ENCODE peak calls at places on chromosomes 3 and 15, in nine cellular contexts. P is CD8-positive, alpha-beta T cell; S is WERI-Rb-1; J is IMR-90; H is brain microvascular endothelial cell; M is CD4-positive, alpha-beta T cell; T is hepatocyte; D is esophagus squamous epithelium; I is foreskin keratinocyte. N is an unnamed sample.

GRCh38 chr3:197256836-197257444 is 41.5 kb downstream of the DLG1 start:
- DNase-seq in T (peak), S (no peak), P (no peak), M (no peak), I (no peak), J (peak), H (peak), D (no peak), N (peak)

GRCh38 chr15:62886431-62887071 is 156.0 kb upstream of the TPM1 start:
- DNase-seq in M (no peak), I (no peak), T (no peak), H (peak), J (peak), P (no peak), D (no peak), S (no peak), N (no peak)

GRCh38 chr15:41512078-41512394 is 1.6 kb downstream of the LTK start:
- DNase-seq in J (no peak), S (no peak), I (no peak), H (no peak), D (no peak), M (peak), T (no peak), P (no peak), N (no peak)

GRCh38 chr3:15794303-15794771 is 3.4 kb downstream of the ANKRD28 start:
- DNase-seq in I (no peak), M (no peak), J (peak), T (no peak), H (peak), S (no peak), P (no peak), D (no peak), N (no peak)

GRCh38 chr3:123346726-123347125 is 102.2 kb downstream of the ADCY5 start:
- DNase-seq in H (no peak), J (no peak), M (no peak), S (peak), T (no peak), I (no peak), D (no peak), P (no peak), N (no peak)

GRCh38 chr3:53583161-53583690 is 88.8 kb downstream of the CACNA1D start:
- DNase-seq in J (no peak), P (no peak), T (no peak), I (peak), H (no peak), M (no peak), S (peak), D (no peak), N (no peak)

GRCh38 chr3:58411851-58412830 is 21.5 kb downstream of the PDHB start:
- DNase-seq in M (no peak), S (no peak), J (no peak), I (no peak), D (no peak), P (no peak), T (no peak), H (no peak), N (no peak)

GRCh38 chr3:122025296-122025695 is 3.2 kb upstream of the ILDR1 start:
- DNase-seq in T (no peak), I (no peak), P (no peak), M (no peak), J (no peak), H (no peak), D (no peak), S (no peak), N (no peak)

GRCh38 chr15:70053703-70054229 is 44.0 kb downstream of the TLE3 start:
- DNase-seq in H (no peak), P (no peak), D (no peak), M (no peak), J (no peak), S (peak), T (no peak), I (no peak), N (no peak)

GRCh38 chr3:46624533-46624932 is 12.2 kb downstream of the FAM240A start:
- DNase-seq in T (no peak), S (no peak), D (no peak), M (no peak), H (no peak), I (no peak), P (no peak), J (no peak), N (no peak)

GRCh38 chr15:61479601-61480000 is 250.5 kb upstream of the RORA start:
- DNase-seq in M (no peak), T (no peak), J (no peak), D (no peak), I (no peak), P (no peak), S (no peak), H (peak), N (peak)

GRCh38 chr3:180119567-180119966 is 82.8 kb upstream of the PEX5L start:
- DNase-seq in M (no peak), T (no peak), I (no peak), S (no peak), J (no peak), H (no peak), D (no peak), P (no peak), N (no peak)

GRCh38 chr15:85773249-85773648 is 21.5 kb downstream of the KLHL25 start:
- DNase-seq in J (no peak), M (no peak), D (no peak), H (no peak), I (no peak), T (no peak), S (no peak), P (no peak), N (no peak)

GRCh38 chr3:108899530-108899929 is 54.1 kb downstream of the GUCA1C start:
- DNase-seq in H (no peak), T (no peak), I (no peak), P (no peak), J (no peak), D (no peak), S (no peak), M (no peak), N (no peak)

GRCh38 chr15:55267401-55268053 is 22.1 kb downstream of the RAB27A start:
- DNase-seq in I (no peak), S (peak), P (peak), T (peak), H (no peak), J (peak), M (peak), D (no peak), N (no peak)

GRCh38 chr15:33985287-33985686 is 17.0 kb downstream of the CHRM5 start:
- DNase-seq in S (no peak), P (no peak), H (peak), J (peak), D (no peak), M (no peak), T (peak), I (peak), N (no peak)

GRCh38 chr15:84079885-84080777 is 155.4 kb upstream of the GOLGA6L4 start:
- DNase-seq in M (peak), T (peak), J (peak), I (no peak), D (peak), S (peak), H (no peak), P (peak), N (peak)

GRCh38 chr15:72538931-72539330 is 64.8 kb downstream of the ARIH1 start:
- DNase-seq in H (no peak), M (no peak), S (no peak), P (no peak), D (no peak), I (no peak), J (no peak), T (no peak), N (no peak)

GRCh38 chr3:78268087-78268486 is 1228.2 kb downstream of the ROBO2 start:
- DNase-seq in J (no peak), I (no peak), S (no peak), P (no peak), M (no peak), D (no peak), H (no peak), T (no peak), N (no peak)

GRCh38 chr3:42593635-42594034 is 3.0 kb downstream of the SS18L2 start:
- DNase-seq in M (no peak), S (no peak), P (no peak), D (no peak), H (no peak), I (no peak), T (no peak), J (no peak), N (no peak)

GRCh38 chr15:69311319-69311721 is 12.6 kb downstream of the PAQR5 start:
- DNase-seq in P (no peak), I (no peak), J (peak), D (no peak), M (no peak), T (no peak), S (no peak), H (peak), N (no peak)

GRCh38 chr3:10047876-10048275 is 21.6 kb downstream of the FANCD2 start:
- DNase-seq in I (no peak), H (no peak), T (no peak), S (no peak), P (no peak), J (no peak), D (no peak), M (no peak), N (no peak)

GRCh38 chr3:177361042-177361938 is 164.0 kb upstream of the TBL1XR1 start:
- DNase-seq in T (no peak), P (no peak), M (no peak), I (no peak), H (no peak), J (no peak), D (no peak), S (no peak), N (no peak)

GRCh38 chr15:68644088-68644904 is 65.5 kb downstream of the CORO2B start:
- DNase-seq in M (no peak), T (peak), H (peak), P (no peak), I (peak), J (peak), S (no peak), D (no peak), N (no peak)

GRCh38 chr3:78605178-78605577 is 1162.6 kb downstream of the ROBO1 start:
- DNase-seq in T (no peak), P (no peak), J (no peak), M (no peak), D (no peak), I (no peak), H (no peak), S (no peak), N (no peak)

GRCh38 chr3:141203866-141204265 is 27.8 kb upstream of the PXYLP1 start:
- DNase-seq in D (no peak), H (no peak), J (no peak), T (no peak), P (no peak), S (no peak), I (no peak), M (no peak), N (no peak)

GRCh38 chr15:42858540-42858939 is 62.0 kb downstream of the TTBK2 start:
- DNase-seq in M (no peak), I (peak), H (no peak), P (no peak), S (no peak), T (no peak), D (no peak), J (no peak), N (peak)

GRCh38 chr3:129183569-129184395 is at the start of gene CNBP:
- DNase-seq in S (peak), D (peak), T (peak), H (peak), J (peak), M (peak), P (peak), I (peak), N (peak)
- TF ChIP-seq CTCF in S (no peak), D (no peak), T (no peak), H (no peak), J (no peak), M (no peak), P (no peak), I (no peak), N (no peak)

GRCh38 chr15:44317423-44317822 is 28.9 kb downstream of the GOLM2 start:
- DNase-seq in J (no peak), T (no peak), I (no peak), S (no peak), P (no peak), D (no peak), M (no peak), H (no peak), N (no peak)
- H3K27ac ChIP-seq in J (no peak), T (no peak), I (no peak), S (no peak), P (no peak), D (no peak), M (no peak), H (no peak), N (no peak)

GRCh38 chr3:98798820-98799219 is 35.7 kb downstream of the ST3GAL6 start:
- DNase-seq in T (no peak), H (no peak), J (no peak), I (no peak), D (no peak), P (no peak), S (no peak), M (no peak), N (no peak)
- TF ChIP-seq CTCF in T (peak), H (no peak), J (no peak), I (no peak), D (no peak), P (no peak), S (no peak), M (no peak), N (no peak)

DNA sequence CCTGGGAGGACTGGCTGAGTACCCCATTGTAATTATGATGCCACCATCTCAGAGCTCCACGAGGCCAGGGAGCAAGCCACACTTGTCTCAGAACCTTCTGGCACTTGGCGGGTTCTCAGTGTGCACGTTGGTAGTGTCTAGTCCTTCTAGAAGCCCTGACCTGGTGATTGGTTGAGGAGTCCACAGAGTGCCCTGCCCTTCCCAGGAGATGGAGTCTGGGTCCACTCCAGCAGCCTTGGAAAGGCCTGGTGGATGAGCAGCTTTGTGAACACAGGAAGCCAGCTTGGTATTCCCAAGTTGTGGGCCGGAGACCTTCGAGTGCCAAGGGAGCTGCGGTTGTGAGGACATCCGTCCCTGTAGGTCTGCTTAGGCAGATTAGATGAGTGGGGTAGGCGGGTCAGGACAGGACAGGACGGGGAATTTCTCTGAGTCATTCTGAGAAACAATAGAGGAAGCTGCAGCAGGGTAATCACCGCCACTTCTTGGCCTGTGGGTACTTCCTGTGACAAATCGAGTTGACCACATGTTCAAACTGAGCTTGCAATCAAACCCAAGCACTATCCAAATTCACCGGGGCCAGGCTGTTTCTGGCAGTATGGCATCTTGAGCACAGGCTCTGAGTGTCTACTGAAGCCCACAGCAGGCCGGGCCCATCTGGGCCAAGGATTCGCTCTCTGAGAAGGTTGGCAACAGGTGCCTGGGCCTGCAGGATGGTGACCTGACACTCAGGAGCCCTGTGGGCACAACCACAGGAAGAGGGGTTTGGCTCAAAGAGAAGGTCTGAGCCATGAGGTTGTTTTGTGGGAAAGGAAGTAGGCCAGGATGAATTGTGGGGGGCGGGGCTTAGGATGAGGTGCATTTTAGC is 71.5 kb upstream of the PLXNA1 start:
- DNase-seq in I (peak), J (peak), T (no peak), D (peak), M (peak), P (peak), S (no peak), H (peak), N (peak)
- H3K27ac ChIP-seq in I (peak), J (no peak), T (no peak), D (peak), M (no peak), P (no peak), S (no peak), H (peak), N (peak)

GRCh38 chr15:28955160-28955502 is 69.4 kb downstream of the APBA2 start:
- DNase-seq in P (peak), S (no peak), T (no peak), I (no peak), M (no peak), H (peak), D (no peak), J (peak), N (no peak)
- TF ChIP-seq CTCF in P (no peak), S (no peak), T (no peak), I (no peak), M (no peak), H (no peak), D (no peak), J (no peak), N (no peak)

GRCh38 chr3:98743071-98743470 is 20.1 kb upstream of the ST3GAL6 start:
- DNase-seq in D (no peak), J (no peak), M (no peak), I (no peak), T (peak), S (no peak), H (no peak), P (no peak), N (no peak)
- H3K27ac ChIP-seq in D (no peak), J (no peak), M (no peak), I (no peak), T (no peak), S (no peak), H (no peak), P (no peak), N (no peak)

GRCh38 chr15:78290222-78290621 is 9.2 kb downstream of the SKIC8 start:
- DNase-seq in I (no peak), M (no peak), P (no peak), D (no peak), S (no peak), H (no peak), T (no peak), J (no peak), N (no peak)

GRCh38 chr15:78292219-78292618 is 7.2 kb downstream of the SKIC8 start:
- DNase-seq in T (no peak), M (no peak), H (no peak), D (no peak), J (no peak), P (no peak), S (no peak), I (no peak), N (no peak)

GRCh38 chr15:78291052-78291451 is 8.4 kb downstream of the SKIC8 start:
- DNase-seq in T (no peak), I (no peak), S (no peak), J (no peak), M (no peak), D (no peak), H (no peak), P (no peak), N (no peak)

DNA sequence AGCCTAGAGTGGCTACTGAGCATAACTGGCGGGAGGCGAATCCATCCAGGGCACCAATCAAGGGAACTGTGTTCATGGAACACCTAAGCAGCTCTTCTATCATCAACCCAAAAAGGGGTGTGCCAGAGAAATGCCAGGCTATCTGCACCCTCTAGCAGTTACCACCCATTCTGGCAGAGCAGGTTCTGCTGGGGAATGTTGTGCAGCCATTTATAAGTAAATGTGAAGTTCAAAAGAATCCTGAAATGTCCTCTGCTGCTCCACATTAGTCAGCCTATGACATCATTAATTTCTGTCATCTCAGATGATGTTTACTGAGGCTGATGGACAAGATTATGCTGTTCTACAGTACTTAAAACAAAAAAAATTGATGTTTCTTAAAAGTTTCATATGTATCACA is 7.7 kb downstream of the SKIC8 start:
- DNase-seq in D (no peak), P (no peak), M (no peak), T (no peak), J (no peak), S (no peak), H (no peak), I (no peak), N (no peak)
- TF ChIP-seq CTCF in D (no peak), P (no peak), M (no peak), T (no peak), J (no peak), S (no peak), H (no peak), I (no peak), N (no peak)

GRCh38 chr3:105731686-105732085 is 137.1 kb downstream of the CBLB start:
- DNase-seq in H (no peak), I (no peak), J (peak), P (no peak), S (no peak), D (no peak), T (no peak), M (no peak), N (no peak)
- H3K27ac ChIP-seq in H (no peak), I (no peak), J (no peak), P (no peak), S (no peak), D (no peak), T (no peak), M (no peak), N (no peak)

DNA sequence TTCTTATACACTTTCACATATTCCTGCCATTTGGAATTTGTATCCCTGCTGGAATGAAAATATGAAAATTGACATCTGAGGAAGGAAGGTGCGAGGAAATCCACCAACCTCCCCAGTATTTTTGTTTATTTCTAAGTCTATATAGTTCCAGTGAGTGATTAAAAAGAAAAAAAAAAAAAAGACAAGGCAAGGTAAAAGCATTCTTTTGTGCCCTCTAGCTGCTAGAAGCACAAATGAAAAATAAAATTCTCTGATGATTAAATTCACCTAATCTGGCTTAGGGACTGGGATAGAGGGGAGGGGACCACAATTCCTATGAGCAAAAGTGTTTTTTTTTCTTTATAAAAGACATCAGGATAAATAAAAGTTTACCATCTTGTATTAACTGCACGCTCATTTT is 370.9 kb downstream of the NR2F2 start:
- DNase-seq in J (no peak), M (no peak), I (no peak), P (no peak), S (no peak), H (no peak), T (no peak), D (no peak), N (no peak)
- TF ChIP-seq CTCF in J (no peak), M (no peak), I (no peak), P (no peak), S (no peak), H (no peak), T (peak), D (no peak), N (no peak)

N was measured in RWPE1.